ENCODE peak calls at places on chromosomes 12 and 14, in six cellular contexts. E is K562, H is GM12878, O is HepG2, B is GM12892, P is H1. I is an unnamed sample.

GRCh38 chr12:14618990-14619389 is 51.3 kb upstream of the PLBD1 start:
- DNase-seq in P (no peak), O (no peak), B (no peak), H (no peak), E (no peak), I (no peak)

GRCh38 chr14:29805415-29806123 is 122.1 kb downstream of the PRKD1 start:
- DNase-seq in H (no peak), B (no peak), O (no peak), P (no peak), E (peak; percentile 4), I (no peak)

GRCh38 chr12:51686727-51687126 is 95.7 kb downstream of the SCN8A start:
- DNase-seq in P (no peak), E (no peak), B (no peak), O (no peak), H (no peak), I (no peak)

GRCh38 chr12:5945071-5946008 is at the start of gene ANO2:
- DNase-seq in E (no peak), P (peak; percentile 71), H (no peak), B (no peak), O (no peak), I (no peak)

GRCh38 chr14:89432226-89432625 is 15.2 kb upstream of the FOXN3 start:
- DNase-seq in E (no peak), P (no peak), H (no peak), O (no peak), B (no peak), I (no peak)

GRCh38 chr14:71620401-71620800 is 311.8 kb upstream of the RGS6 start:
- DNase-seq in B (no peak), H (no peak), P (no peak), O (no peak), E (no peak), I (no peak)

GRCh38 chr12:89383235-89384049 is 31.1 kb upstream of the DUSP6 start:
- DNase-seq in O (peak; percentile 89), H (no peak), E (no peak), P (no peak), B (no peak), I (no peak)

GRCh38 chr14:63678538-63678937 is 36.9 kb upstream of the WDR89 start:
- DNase-seq in O (no peak), E (no peak), B (no peak), P (no peak), H (no peak), I (no peak)

GRCh38 chr12:27003421-27004311 is 10.5 kb downstream of the TM7SF3 start:
- DNase-seq in E (no peak), O (no peak), B (no peak), H (no peak), P (no peak), I (no peak)

GRCh38 chr14:46861753-46862152 is 210.2 kb upstream of the RPL10L start:
- DNase-seq in E (no peak), O (no peak), H (no peak), P (no peak), B (no peak), I (no peak)

GRCh38 chr14:91105673-91106072 is 8.2 kb upstream of the DGLUCY start:
- DNase-seq in B (no peak), P (no peak), E (no peak), H (no peak), O (no peak), I (no peak)

GRCh38 chr14:103856105-103856504 is 8.7 kb upstream of the PPP1R13B start:
- DNase-seq in P (peak; percentile 57), O (no peak), H (no peak), B (no peak), E (no peak), I (no peak)

GRCh38 chr12:26987634-26988424 is 26.4 kb downstream of the TM7SF3 start:
- DNase-seq in B (no peak), H (no peak), O (no peak), E (no peak), P (no peak), I (no peak)

GRCh38 chr14:104805326-104805678 is 4.4 kb downstream of the ZBTB42 start:
- DNase-seq in E (peak; percentile 82), H (no peak), B (no peak), P (no peak), O (no peak), I (no peak)

GRCh38 chr14:98227727-98228111 is 1044.3 kb downstream of the BCL11B start:
- DNase-seq in H (no peak), E (no peak), B (no peak), P (no peak), O (no peak), I (no peak)

GRCh38 chr14:80127466-80127865 is 83.8 kb downstream of the DIO2 start:
- DNase-seq in P (no peak), B (no peak), H (no peak), O (no peak), E (no peak), I (no peak)

GRCh38 chr12:97229036-97229435 is 233.6 kb upstream of the RMST start:
- DNase-seq in O (no peak), E (no peak), H (no peak), B (no peak), P (no peak), I (no peak)

GRCh38 chr14:81710232-81710845 is 176.7 kb upstream of the SEL1L start:
- DNase-seq in O (peak; percentile 42), E (no peak), P (no peak), H (peak; percentile 0), B (no peak), I (no peak)

GRCh38 chr12:68097386-68097785 is 62.2 kb downstream of the IFNG start:
- DNase-seq in O (no peak), H (no peak), P (no peak), B (no peak), E (no peak), I (no peak)

GRCh38 chr12:49813131-49813530 is 15.1 kb downstream of the NCKAP5L start:
- DNase-seq in P (no peak), E (no peak), B (no peak), O (no peak), H (no peak), I (no peak)

GRCh38 chr12:112750971-112751370 is 40.6 kb upstream of the RPH3A start:
- DNase-seq in P (no peak), B (no peak), O (no peak), H (no peak), E (no peak), I (no peak)

GRCh38 chr14:99009875-99010274 is 262.1 kb downstream of the BCL11B start:
- DNase-seq in E (no peak), B (no peak), P (no peak), H (no peak), O (no peak), I (no peak)

GRCh38 chr14:99381688-99382060 is 99.0 kb downstream of the SETD3 start:
- DNase-seq in O (no peak), H (no peak), E (no peak), P (no peak), B (no peak), I (no peak)

GRCh38 chr14:53399057-53399456 is 245.9 kb upstream of the DDHD1 start:
- DNase-seq in P (peak; percentile 69), E (peak; percentile 6), H (no peak), B (no peak), O (no peak), I (no peak)

GRCh38 chr12:89889051-89889450 is 180.4 kb upstream of the ATP2B1 start:
- DNase-seq in O (no peak), H (no peak), P (no peak), B (no peak), E (no peak), I (no peak)

GRCh38 chr12:19387182-19387581 is 52.1 kb upstream of the AEBP2 start:
- DNase-seq in O (no peak), P (no peak), H (no peak), B (no peak), E (no peak), I (no peak)

GRCh38 chr12:27554421-27555186 is 30.6 kb downstream of the PPFIBP1 start:
- DNase-seq in H (no peak), O (no peak), P (no peak), E (no peak), B (no peak), I (no peak)

GRCh38 chr14:102033241-102033640 is 53.6 kb downstream of the HSP90AA1 start:
- DNase-seq in P (no peak), O (no peak), B (no peak), E (no peak), H (no peak), I (no peak)
- TF ChIP-seq POLR2A in P (no peak), O (no peak), B (no peak), E (no peak), H (no peak), I (no peak)

GRCh38 chr14:62117010-62117717 is 354.9 kb downstream of the SNAPC1 start:
- DNase-seq in H (no peak), E (no peak), O (peak; percentile 38), B (peak; percentile 41), P (peak; percentile 93), I (peak; percentile 53)
- TF ChIP-seq POLR2AphosphoS5 in H (no peak), E (no peak), O (no peak), B (no peak), P (no peak), I (no peak)

DNA sequence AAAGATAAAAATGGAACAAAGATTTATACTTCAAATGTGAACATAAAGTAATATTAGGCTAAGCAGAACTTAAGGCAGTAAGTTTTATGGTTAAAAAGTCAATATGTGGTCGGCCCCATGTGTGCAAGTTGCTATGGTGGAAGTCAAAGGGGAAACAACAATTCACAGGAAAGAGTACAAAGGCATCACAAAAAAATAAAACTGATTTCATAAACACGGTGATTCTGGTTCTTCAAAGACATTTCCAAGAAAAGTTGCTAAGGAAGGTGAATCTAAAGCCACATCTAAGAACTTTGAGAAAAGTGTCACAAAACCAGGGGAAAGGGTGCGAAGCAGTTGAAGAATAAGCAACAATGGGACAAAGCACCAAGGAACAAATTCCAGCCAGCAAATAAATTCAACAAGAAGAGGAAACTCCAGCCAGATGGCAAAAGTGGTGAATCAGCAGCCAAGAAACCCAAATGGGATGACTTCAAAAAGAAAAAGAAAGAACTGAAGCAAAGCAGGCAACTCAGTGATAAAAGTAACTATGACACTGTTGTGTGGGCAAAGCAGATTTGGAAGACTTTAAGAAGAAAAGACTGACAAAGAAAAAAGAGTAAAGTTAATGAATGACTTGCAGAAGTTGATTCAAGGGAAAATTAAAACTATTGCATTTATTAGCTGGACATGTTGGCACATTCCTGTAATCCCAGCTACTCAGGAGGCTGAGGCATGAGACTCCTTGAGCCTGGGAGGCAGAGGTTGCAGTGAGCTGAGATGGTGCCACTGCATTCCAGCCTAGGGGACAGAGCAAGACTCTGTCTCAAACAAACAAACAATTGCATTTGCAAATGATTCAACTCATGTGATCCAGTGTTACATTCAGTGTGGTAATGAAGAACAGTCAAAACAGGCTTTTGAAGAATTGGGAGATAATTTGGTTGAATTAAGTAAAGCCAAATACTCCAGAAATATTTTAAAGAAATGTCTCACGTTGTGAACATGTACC is 19.5 kb downstream of the PTGDR start:
- DNase-seq in H (no peak), O (no peak), P (peak; percentile 16), E (no peak), B (no peak), I (no peak)
- TF ChIP-seq TAF1 in H (no peak), O (no peak), P (no peak), E (no peak), B (no peak), I (no peak)

DNA sequence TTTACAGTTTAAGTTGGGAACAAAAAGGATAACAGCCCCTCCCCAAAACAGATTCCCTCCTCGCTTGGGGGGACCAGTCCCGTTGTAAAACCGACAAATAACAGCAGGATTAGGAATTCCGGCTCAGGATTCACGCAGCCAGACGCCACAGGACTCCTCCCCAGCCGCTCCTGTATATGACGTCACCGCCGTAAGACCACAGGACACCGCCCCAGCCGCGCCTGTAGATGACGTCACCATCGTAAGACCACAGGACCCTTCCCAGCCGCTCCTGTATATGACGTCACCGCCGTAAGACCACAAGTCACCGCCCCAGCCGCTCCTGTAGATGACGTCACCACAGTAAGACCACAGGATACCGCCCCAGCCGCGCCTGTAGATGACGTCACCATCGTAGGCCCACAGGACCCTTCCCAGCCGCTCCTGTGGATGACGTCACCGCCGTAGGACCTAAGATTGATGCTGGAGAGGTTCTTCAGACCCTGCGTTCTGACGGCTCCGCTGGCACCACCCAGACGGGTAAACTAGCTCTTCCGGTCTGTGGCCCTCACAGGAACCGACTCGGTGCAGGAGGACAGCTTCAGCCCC is 44.0 kb upstream of the FBRSL1 start:
- DNase-seq in H (no peak), B (no peak), O (no peak), P (peak; percentile 77), E (peak; percentile 95), I (no peak)
- TF ChIP-seq POLR2A in H (no peak), B (no peak), O (no peak), P (peak; percentile 18), E (peak; percentile 74), I (no peak)